ENCODE peak calls at places on chromosomes 6 and 20, in eight cellular contexts. One of them, this sample, is unnamed.

GRCh38 chr20:48102821-48103635 is 317.7 kb upstream of the SULF2 start:
- DNase-seq in left ventricle myocardium inferior: no peak
- DNase-seq in heart right ventricle: no peak
- DNase-seq in dorsolateral prefrontal cortex: no peak
- DNase-seq in psoas muscle: no peak
- DNase-seq in uterus: no peak
- DNase-seq in GM12865: no peak
- DNase-seq in lower lobe of right lung: no peak
- DNase-seq in this sample: no peak

GRCh38 chr6:158474961-158475343 is 84.9 kb upstream of the TMEM181 start:
- DNase-seq in left ventricle myocardium inferior: no peak
- DNase-seq in heart right ventricle: no peak
- DNase-seq in dorsolateral prefrontal cortex: peak
- DNase-seq in psoas muscle: no peak
- DNase-seq in uterus: no peak
- DNase-seq in GM12865: no peak
- DNase-seq in lower lobe of right lung: no peak
- DNase-seq in this sample: no peak

GRCh38 chr6:130890531-130890950 is 63.3 kb downstream of the SMLR1 start:
- DNase-seq in left ventricle myocardium inferior: no peak
- DNase-seq in heart right ventricle: no peak
- DNase-seq in dorsolateral prefrontal cortex: no peak
- DNase-seq in psoas muscle: no peak
- DNase-seq in uterus: no peak
- DNase-seq in GM12865: no peak
- DNase-seq in lower lobe of right lung: no peak
- DNase-seq in this sample: peak

GRCh38 chr6:117928833-117929232 is 21.8 kb downstream of the SLC35F1 start:
- DNase-seq in left ventricle myocardium inferior: no peak
- DNase-seq in heart right ventricle: no peak
- DNase-seq in dorsolateral prefrontal cortex: no peak
- DNase-seq in psoas muscle: no peak
- DNase-seq in uterus: no peak
- DNase-seq in GM12865: no peak
- DNase-seq in lower lobe of right lung: no peak
- DNase-seq in this sample: no peak

GRCh38 chr20:33438481-33438880 is 5.1 kb downstream of the SNTA1 start:
- DNase-seq in left ventricle myocardium inferior: no peak
- DNase-seq in heart right ventricle: no peak
- DNase-seq in dorsolateral prefrontal cortex: no peak
- DNase-seq in psoas muscle: no peak
- DNase-seq in uterus: no peak
- DNase-seq in GM12865: peak
- DNase-seq in lower lobe of right lung: no peak
- DNase-seq in this sample: no peak

GRCh38 chr6:24205020-24205492 is 79.0 kb downstream of the NRSN1 start:
- DNase-seq in left ventricle myocardium inferior: no peak
- DNase-seq in heart right ventricle: no peak
- DNase-seq in dorsolateral prefrontal cortex: no peak
- DNase-seq in psoas muscle: no peak
- DNase-seq in uterus: no peak
- DNase-seq in GM12865: peak
- DNase-seq in lower lobe of right lung: no peak
- DNase-seq in this sample: no peak

GRCh38 chr6:3575166-3575565 is 118.3 kb upstream of the SLC22A23 start:
- DNase-seq in left ventricle myocardium inferior: no peak
- DNase-seq in heart right ventricle: no peak
- DNase-seq in dorsolateral prefrontal cortex: no peak
- DNase-seq in psoas muscle: no peak
- DNase-seq in uterus: no peak
- DNase-seq in GM12865: no peak
- DNase-seq in lower lobe of right lung: no peak
- DNase-seq in this sample: no peak

GRCh38 chr6:121006024-121006423 is 328.3 kb downstream of the TBC1D32 start:
- DNase-seq in left ventricle myocardium inferior: no peak
- DNase-seq in heart right ventricle: no peak
- DNase-seq in dorsolateral prefrontal cortex: no peak
- DNase-seq in psoas muscle: no peak
- DNase-seq in uterus: no peak
- DNase-seq in GM12865: no peak
- DNase-seq in lower lobe of right lung: no peak
- DNase-seq in this sample: no peak

GRCh38 chr6:73968358-73968757 is 272.4 kb downstream of the CD109 start:
- DNase-seq in left ventricle myocardium inferior: no peak
- DNase-seq in heart right ventricle: no peak
- DNase-seq in dorsolateral prefrontal cortex: no peak
- DNase-seq in psoas muscle: no peak
- DNase-seq in uterus: no peak
- DNase-seq in GM12865: no peak
- DNase-seq in lower lobe of right lung: no peak
- DNase-seq in this sample: no peak

GRCh38 chr6:126923807-126924206 is 194.7 kb upstream of the RSPO3 start:
- DNase-seq in left ventricle myocardium inferior: no peak
- DNase-seq in heart right ventricle: no peak
- DNase-seq in dorsolateral prefrontal cortex: no peak
- DNase-seq in psoas muscle: no peak
- DNase-seq in uterus: no peak
- DNase-seq in GM12865: no peak
- DNase-seq in lower lobe of right lung: no peak
- DNase-seq in this sample: no peak

GRCh38 chr6:144581807-144582537 is 296.8 kb downstream of the UTRN start:
- DNase-seq in left ventricle myocardium inferior: no peak
- DNase-seq in heart right ventricle: peak
- DNase-seq in dorsolateral prefrontal cortex: no peak
- DNase-seq in psoas muscle: no peak
- DNase-seq in uterus: no peak
- DNase-seq in GM12865: peak
- DNase-seq in lower lobe of right lung: no peak
- DNase-seq in this sample: no peak

GRCh38 chr6:63636516-63636968 is 940 bp downstream of the PHF3 start:
- DNase-seq in left ventricle myocardium inferior: peak
- DNase-seq in heart right ventricle: peak
- DNase-seq in dorsolateral prefrontal cortex: no peak
- DNase-seq in psoas muscle: peak
- DNase-seq in uterus: peak
- DNase-seq in GM12865: peak
- DNase-seq in lower lobe of right lung: peak
- DNase-seq in this sample: no peak

GRCh38 chr6:158819213-158819976 is at the start of gene EZR:
- DNase-seq in left ventricle myocardium inferior: peak
- DNase-seq in heart right ventricle: peak
- DNase-seq in dorsolateral prefrontal cortex: peak
- DNase-seq in psoas muscle: peak
- DNase-seq in uterus: peak
- DNase-seq in GM12865: peak
- DNase-seq in lower lobe of right lung: peak
- DNase-seq in this sample: no peak

GRCh38 chr6:96611342-96611964 is 48.5 kb downstream of the FHL5 start:
- DNase-seq in left ventricle myocardium inferior: no peak
- DNase-seq in heart right ventricle: no peak
- DNase-seq in dorsolateral prefrontal cortex: no peak
- DNase-seq in psoas muscle: no peak
- DNase-seq in uterus: no peak
- DNase-seq in GM12865: peak
- DNase-seq in lower lobe of right lung: no peak
- DNase-seq in this sample: no peak

GRCh38 chr6:87209812-87210211 is 54.4 kb downstream of the ZNF292 start:
- DNase-seq in left ventricle myocardium inferior: no peak
- DNase-seq in heart right ventricle: no peak
- DNase-seq in dorsolateral prefrontal cortex: no peak
- DNase-seq in psoas muscle: no peak
- DNase-seq in uterus: no peak
- DNase-seq in GM12865: no peak
- DNase-seq in lower lobe of right lung: no peak
- DNase-seq in this sample: no peak

GRCh38 chr6:126721581-126722145 is 381.7 kb downstream of the CENPW start:
- DNase-seq in left ventricle myocardium inferior: no peak
- DNase-seq in heart right ventricle: no peak
- DNase-seq in dorsolateral prefrontal cortex: no peak
- DNase-seq in psoas muscle: no peak
- DNase-seq in uterus: no peak
- DNase-seq in GM12865: no peak
- DNase-seq in lower lobe of right lung: no peak
- DNase-seq in this sample: peak

GRCh38 chr6:14804001-14804401 is 441.9 kb upstream of the JARID2 start:
- DNase-seq in left ventricle myocardium inferior: no peak
- DNase-seq in heart right ventricle: no peak
- DNase-seq in dorsolateral prefrontal cortex: no peak
- DNase-seq in psoas muscle: no peak
- DNase-seq in uterus: no peak
- DNase-seq in GM12865: no peak
- DNase-seq in lower lobe of right lung: no peak
- DNase-seq in this sample: no peak

GRCh38 chr6:15893556-15894253 is 230.9 kb upstream of the DTNBP1 start:
- DNase-seq in left ventricle myocardium inferior: no peak
- DNase-seq in heart right ventricle: no peak
- DNase-seq in dorsolateral prefrontal cortex: no peak
- DNase-seq in psoas muscle: no peak
- DNase-seq in uterus: no peak
- DNase-seq in GM12865: peak
- DNase-seq in lower lobe of right lung: no peak
- DNase-seq in this sample: no peak

DNA sequence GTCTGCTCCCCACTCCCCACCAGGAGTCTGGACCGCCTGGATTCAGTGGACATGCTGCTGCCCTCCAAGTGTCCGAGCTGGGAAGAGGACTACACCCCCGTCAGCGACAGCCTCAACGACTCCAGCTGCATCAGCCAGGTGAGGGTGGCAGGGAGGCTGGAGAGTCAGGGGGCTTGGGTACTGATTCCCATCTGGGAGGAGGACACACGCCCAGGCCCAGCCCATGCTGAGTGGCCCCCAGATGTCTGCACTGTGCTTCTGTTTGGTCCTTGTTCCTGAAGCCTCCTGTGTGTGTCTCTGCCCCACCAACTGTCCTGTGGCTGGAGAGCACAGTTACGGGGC is 101.6 kb upstream of the MYL9 start:
- DNase-seq in left ventricle myocardium inferior: no peak
- DNase-seq in heart right ventricle: no peak
- DNase-seq in dorsolateral prefrontal cortex: no peak
- DNase-seq in psoas muscle: no peak
- DNase-seq in uterus: no peak
- DNase-seq in GM12865: no peak
- DNase-seq in lower lobe of right lung: no peak
- DNase-seq in this sample: no peak
- TF ChIP-seq CTCF in left ventricle myocardium inferior: peak
- TF ChIP-seq CTCF in heart right ventricle: peak
- TF ChIP-seq CTCF in dorsolateral prefrontal cortex: no peak
- TF ChIP-seq CTCF in psoas muscle: no peak
- TF ChIP-seq CTCF in uterus: no peak
- TF ChIP-seq CTCF in GM12865: no peak
- TF ChIP-seq CTCF in lower lobe of right lung: no peak
- TF ChIP-seq CTCF in this sample: no peak

GRCh38 chr6:27176096-27176495 is 71.4 kb upstream of the PRSS16 start:
- DNase-seq in left ventricle myocardium inferior: no peak
- DNase-seq in heart right ventricle: no peak
- DNase-seq in dorsolateral prefrontal cortex: no peak
- DNase-seq in psoas muscle: no peak
- DNase-seq in uterus: no peak
- DNase-seq in GM12865: peak
- DNase-seq in lower lobe of right lung: no peak
- DNase-seq in this sample: peak
- H3K4me3 ChIP-seq in left ventricle myocardium inferior: peak
- H3K4me3 ChIP-seq in heart right ventricle: no peak
- H3K4me3 ChIP-seq in dorsolateral prefrontal cortex: no peak
- H3K4me3 ChIP-seq in psoas muscle: peak
- H3K4me3 ChIP-seq in uterus: no peak
- H3K4me3 ChIP-seq in GM12865: no peak
- H3K4me3 ChIP-seq in lower lobe of right lung: no peak
- H3K4me3 ChIP-seq in this sample: no peak

DNA sequence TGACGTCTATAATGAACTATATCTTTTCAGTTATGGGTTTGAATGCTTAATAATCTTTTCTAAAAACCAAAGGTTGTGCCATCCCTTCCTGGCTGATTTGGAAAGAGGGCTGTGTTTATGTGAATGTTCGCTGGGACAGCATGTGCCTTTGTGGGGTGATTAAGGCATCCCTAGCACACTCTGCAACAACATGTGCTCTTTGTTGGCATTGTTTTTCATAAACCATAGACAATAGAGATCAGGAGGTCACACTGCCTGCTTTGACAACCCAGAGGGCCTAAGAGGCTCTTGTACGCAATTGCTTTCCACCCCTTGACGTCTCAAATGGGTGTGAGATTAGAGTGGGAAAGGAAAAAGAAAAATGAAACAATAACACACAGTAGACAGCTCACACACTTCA is 116.0 kb downstream of the LRRC1 start:
- DNase-seq in left ventricle myocardium inferior: no peak
- DNase-seq in heart right ventricle: no peak
- DNase-seq in dorsolateral prefrontal cortex: peak
- DNase-seq in psoas muscle: no peak
- DNase-seq in uterus: no peak
- DNase-seq in GM12865: no peak
- DNase-seq in lower lobe of right lung: no peak
- DNase-seq in this sample: no peak
- TF ChIP-seq CTCF in left ventricle myocardium inferior: no peak
- TF ChIP-seq CTCF in heart right ventricle: no peak
- TF ChIP-seq CTCF in dorsolateral prefrontal cortex: no peak
- TF ChIP-seq CTCF in psoas muscle: no peak
- TF ChIP-seq CTCF in uterus: no peak
- TF ChIP-seq CTCF in GM12865: no peak
- TF ChIP-seq CTCF in lower lobe of right lung: no peak
- TF ChIP-seq CTCF in this sample: no peak

GRCh38 chr20:9516658-9516987 is 2.2 kb downstream of the LAMP5 start:
- DNase-seq in left ventricle myocardium inferior: no peak
- DNase-seq in heart right ventricle: no peak
- DNase-seq in dorsolateral prefrontal cortex: no peak
- DNase-seq in psoas muscle: no peak
- DNase-seq in uterus: no peak
- DNase-seq in GM12865: peak
- DNase-seq in lower lobe of right lung: no peak
- DNase-seq in this sample: no peak

GRCh38 chr20:9515761-9516657 is 1.6 kb downstream of the LAMP5 start:
- DNase-seq in left ventricle myocardium inferior: peak
- DNase-seq in heart right ventricle: peak
- DNase-seq in dorsolateral prefrontal cortex: no peak
- DNase-seq in psoas muscle: no peak
- DNase-seq in uterus: no peak
- DNase-seq in GM12865: peak
- DNase-seq in lower lobe of right lung: peak
- DNase-seq in this sample: no peak

GRCh38 chr20:9514461-9515210 is at the start of gene LAMP5:
- DNase-seq in left ventricle myocardium inferior: no peak
- DNase-seq in heart right ventricle: no peak
- DNase-seq in dorsolateral prefrontal cortex: no peak
- DNase-seq in psoas muscle: no peak
- DNase-seq in uterus: no peak
- DNase-seq in GM12865: peak
- DNase-seq in lower lobe of right lung: peak
- DNase-seq in this sample: no peak

GRCh38 chr20:9515211-9515580 is 806 bp downstream of the LAMP5 start:
- DNase-seq in left ventricle myocardium inferior: no peak
- DNase-seq in heart right ventricle: no peak
- DNase-seq in dorsolateral prefrontal cortex: no peak
- DNase-seq in psoas muscle: no peak
- DNase-seq in uterus: no peak
- DNase-seq in GM12865: no peak
- DNase-seq in lower lobe of right lung: no peak
- DNase-seq in this sample: no peak

DNA sequence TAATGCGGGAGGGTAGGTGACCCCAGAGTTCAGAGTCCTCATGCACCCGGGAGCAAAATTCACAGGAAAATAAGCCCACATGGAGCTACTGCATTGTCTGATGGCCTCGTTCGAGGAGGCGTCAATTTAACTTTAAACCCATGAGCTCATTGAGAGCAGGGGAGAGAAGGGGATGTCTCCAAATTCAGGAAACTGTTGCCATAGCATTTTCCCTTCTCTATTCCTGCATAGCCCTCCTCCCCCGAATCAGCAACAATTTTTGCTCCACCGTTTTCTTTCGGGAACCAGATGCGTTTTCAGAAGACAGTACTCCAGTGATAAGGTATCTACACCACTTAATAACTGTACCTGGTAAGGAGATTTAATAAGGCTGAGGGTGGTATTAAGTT is 324 bp upstream of the LAMP5 start:
- DNase-seq in left ventricle myocardium inferior: no peak
- DNase-seq in heart right ventricle: no peak
- DNase-seq in dorsolateral prefrontal cortex: no peak
- DNase-seq in psoas muscle: no peak
- DNase-seq in uterus: no peak
- DNase-seq in GM12865: no peak
- DNase-seq in lower lobe of right lung: no peak
- DNase-seq in this sample: no peak
- H3K4me3 ChIP-seq in left ventricle myocardium inferior: no peak
- H3K4me3 ChIP-seq in heart right ventricle: no peak
- H3K4me3 ChIP-seq in dorsolateral prefrontal cortex: peak
- H3K4me3 ChIP-seq in psoas muscle: no peak
- H3K4me3 ChIP-seq in uterus: no peak
- H3K4me3 ChIP-seq in GM12865: no peak
- H3K4me3 ChIP-seq in lower lobe of right lung: no peak
- H3K4me3 ChIP-seq in this sample: no peak

This sample was measured in BJ.